ENCODE peak calls at places on chromosomes 2 and 18, in ten cellular contexts. C, P, R, U, F, Y, X, S, O and G are unnamed samples.

GRCh38 chr2:70354264-70354949 is 52.5 kb upstream of the FAM136A start:
- DNase-seq in C (no peak), P (no peak), R (no peak), U (no peak), F (no peak), Y (no peak), X (no peak), S (peak; percentile 40), O (no peak), G (no peak)

GRCh38 chr2:196322963-196323810 is 151.8 kb upstream of the STK17B start:
- DNase-seq in C (no peak), P (no peak), R (no peak), U (no peak), F (no peak), Y (no peak), X (no peak), S (peak; percentile 77), O (no peak), G (no peak)

GRCh38 chr2:67719351-67719750 is 322.2 kb downstream of the ETAA1 start:
- DNase-seq in C (no peak), P (no peak), R (no peak), U (no peak), F (no peak), Y (no peak), X (no peak), S (no peak), O (no peak), G (no peak)

GRCh38 chr2:182522428-182522896 is 95.6 kb upstream of the PDE1A start:
- DNase-seq in C (no peak), P (no peak), R (peak; percentile 32), U (no peak), F (no peak), Y (no peak), X (peak; percentile 38), S (peak; percentile 76), O (no peak), G (no peak)

GRCh38 chr2:165957030-165957675 is 3.6 kb upstream of the TTC21B start:
- DNase-seq in C (no peak), P (no peak), R (no peak), U (no peak), F (no peak), Y (no peak), X (no peak), S (no peak), O (no peak), G (no peak)

GRCh38 chr18:24388975-24389374 is 8.6 kb downstream of the OSBPL1A start:
- DNase-seq in C (no peak), P (no peak), R (no peak), U (no peak), F (no peak), Y (no peak), X (no peak), S (peak; percentile 11), O (no peak), G (no peak)

GRCh38 chr2:69619725-69620124 is 23.8 kb downstream of the AAK1 start:
- DNase-seq in C (no peak), P (no peak), R (no peak), U (no peak), F (no peak), Y (peak; percentile 75), X (no peak), S (no peak), O (no peak), G (no peak)

GRCh38 chr2:181846840-181847554 is 44.5 kb upstream of the ITPRID2 start:
- DNase-seq in C (no peak), P (no peak), R (no peak), U (no peak), F (no peak), Y (no peak), X (no peak), S (no peak), O (no peak), G (no peak)

GRCh38 chr2:212282596-212283330 is 255.8 kb downstream of the ERBB4 start:
- DNase-seq in C (no peak), P (no peak), R (no peak), U (no peak), F (no peak), Y (no peak), X (peak; percentile 83), S (peak; percentile 16), O (no peak), G (no peak)

GRCh38 chr2:241036397-241036963 is 38.1 kb downstream of the SNED1 start:
- DNase-seq in C (no peak), P (peak; percentile 84), R (no peak), U (peak; percentile 22), F (no peak), Y (peak; percentile 87), X (peak; percentile 47), S (peak; percentile 9), O (peak; percentile 88), G (no peak)

GRCh38 chr2:120390381-120391055 is 44.6 kb downstream of the INHBB start:
- DNase-seq in C (no peak), P (no peak), R (peak; percentile 6), U (no peak), F (no peak), Y (peak; percentile 34), X (no peak), S (no peak), O (no peak), G (no peak)

GRCh38 chr2:98445708-98446577 is 1.3 kb downstream of the INPP4A start:
- DNase-seq in C (peak; percentile 33), P (no peak), R (peak; percentile 45), U (no peak), F (no peak), Y (peak; percentile 61), X (no peak), S (peak; percentile 31), O (no peak), G (no peak)

GRCh38 chr2:239953418-239954061 is 71.6 kb downstream of the NDUFA10 start:
- DNase-seq in C (no peak), P (no peak), R (peak; percentile 39), U (peak; percentile 54), F (no peak), Y (no peak), X (no peak), S (peak; percentile 74), O (no peak), G (no peak)

GRCh38 chr2:200839513-200839912 is 24.9 kb downstream of the CLK1 start:
- DNase-seq in C (no peak), P (no peak), R (no peak), U (no peak), F (no peak), Y (peak; percentile 65), X (no peak), S (no peak), O (no peak), G (no peak)

GRCh38 chr18:44896817-44897216 is 216.1 kb downstream of the SETBP1 start:
- DNase-seq in C (no peak), P (no peak), R (no peak), U (no peak), F (no peak), Y (no peak), X (peak; percentile 93), S (no peak), O (no peak), G (no peak)

GRCh38 chr2:183892315-183892941 is 705.9 kb upstream of the ZNF804A start:
- DNase-seq in C (no peak), P (no peak), R (no peak), U (no peak), F (no peak), Y (no peak), X (no peak), S (no peak), O (no peak), G (no peak)

GRCh38 chr18:6652098-6652497 is 77.4 kb upstream of the ARHGAP28 start:
- DNase-seq in C (no peak), P (no peak), R (no peak), U (no peak), F (no peak), Y (no peak), X (no peak), S (no peak), O (no peak), G (no peak)

GRCh38 chr18:57630002-57630758 is 8.5 kb upstream of the NARS1 start:
- DNase-seq in C (peak; percentile 82), P (peak; percentile 95), R (peak; percentile 98), U (peak; percentile 95), F (peak; percentile 53), Y (peak; percentile 99), X (peak; percentile 92), S (peak; percentile 94), O (peak; percentile 94), G (peak; percentile 91)

GRCh38 chr2:219947575-219947974 is 320.1 kb downstream of the SLC4A3 start:
- DNase-seq in C (no peak), P (no peak), R (no peak), U (no peak), F (no peak), Y (no peak), X (no peak), S (peak; percentile 77), O (no peak), G (no peak)

GRCh38 chr2:8065191-8065590 is 616.7 kb upstream of the ID2 start:
- DNase-seq in C (no peak), P (no peak), R (no peak), U (no peak), F (no peak), Y (no peak), X (no peak), S (no peak), O (no peak), G (no peak)

GRCh38 chr2:66084948-66085590 is 349.9 kb upstream of the MEIS1 start:
- DNase-seq in C (no peak), P (no peak), R (no peak), U (no peak), F (no peak), Y (peak; percentile 52), X (peak; percentile 72), S (no peak), O (no peak), G (no peak)

GRCh38 chr2:164840458-164840929 is 1.1 kb downstream of the COBLL1 start:
- DNase-seq in C (no peak), P (peak; percentile 35), R (no peak), U (no peak), F (no peak), Y (no peak), X (peak; percentile 70), S (peak; percentile 6), O (peak; percentile 76), G (no peak)

GRCh38 chr2:71742953-71743601 is 289.7 kb downstream of the DYSF start:
- DNase-seq in C (peak; percentile 32), P (no peak), R (peak; percentile 52), U (peak; percentile 83), F (peak; percentile 34), Y (no peak), X (no peak), S (peak; percentile 97), O (no peak), G (peak; percentile 48)

GRCh38 chr2:30433902-30434301 is 13.1 kb upstream of the LCLAT1 start:
- DNase-seq in C (no peak), P (no peak), R (no peak), U (no peak), F (no peak), Y (no peak), X (no peak), S (peak; percentile 74), O (no peak), G (no peak)

GRCh38 chr2:30148850-30149249 is 2.0 kb downstream of the YPEL5 start:
- DNase-seq in C (no peak), P (no peak), R (no peak), U (no peak), F (no peak), Y (peak; percentile 47), X (no peak), S (no peak), O (no peak), G (no peak)

GRCh38 chr18:44725300-44726096 is 44.8 kb downstream of the SETBP1 start:
- DNase-seq in C (no peak), P (no peak), R (no peak), U (no peak), F (no peak), Y (no peak), X (no peak), S (peak; percentile 70), O (peak; percentile 67), G (no peak)